ENCODE peak calls at places on chromosomes 3 and 15, in eight cellular contexts. One of them, this sample, is unnamed.
A peak's percentile ranks its signal among the peaks of the same experiment; 100 is the strongest.

GRCh38 chr3:152376351-152377183 is 107.8 kb downstream of the MBNL1 start:
- DNase-seq in naive thymus-derived CD4-positive, alpha-beta T cell: no peak
- DNase-seq in aorta: no peak
- DNase-seq in fibroblast of lung: peak; percentile 80
- DNase-seq in body of pancreas: no peak
- DNase-seq in mammary epithelial cell: no peak
- DNase-seq in upper lobe of left lung: peak; percentile 47
- DNase-seq in DND-41: no peak
- DNase-seq in this sample: no peak

GRCh38 chr3:32045091-32045964 is 61.1 kb upstream of the GPD1L start:
- DNase-seq in mammary epithelial cell: peak; percentile 74
- DNase-seq in body of pancreas: peak; percentile 82
- DNase-seq in naive thymus-derived CD4-positive, alpha-beta T cell: no peak
- DNase-seq in DND-41: peak; percentile 19
- DNase-seq in upper lobe of left lung: peak; percentile 61
- DNase-seq in aorta: no peak
- DNase-seq in fibroblast of lung: peak; percentile 99
- DNase-seq in this sample: no peak

GRCh38 chr3:25785826-25786225 is 2.6 kb upstream of the NGLY1 start:
- DNase-seq in fibroblast of lung: no peak
- DNase-seq in mammary epithelial cell: peak; percentile 26
- DNase-seq in naive thymus-derived CD4-positive, alpha-beta T cell: no peak
- DNase-seq in body of pancreas: no peak
- DNase-seq in upper lobe of left lung: no peak
- DNase-seq in aorta: no peak
- DNase-seq in DND-41: no peak
- DNase-seq in this sample: no peak

GRCh38 chr3:81437683-81438082 is 323.8 kb downstream of the GBE1 start:
- DNase-seq in fibroblast of lung: no peak
- DNase-seq in naive thymus-derived CD4-positive, alpha-beta T cell: no peak
- DNase-seq in body of pancreas: no peak
- DNase-seq in aorta: no peak
- DNase-seq in DND-41: no peak
- DNase-seq in upper lobe of left lung: no peak
- DNase-seq in mammary epithelial cell: no peak
- DNase-seq in this sample: no peak

GRCh38 chr3:54034971-54035370 is 87.4 kb upstream of the CACNA2D3 start:
- DNase-seq in aorta: no peak
- DNase-seq in DND-41: no peak
- DNase-seq in naive thymus-derived CD4-positive, alpha-beta T cell: no peak
- DNase-seq in fibroblast of lung: no peak
- DNase-seq in upper lobe of left lung: no peak
- DNase-seq in mammary epithelial cell: peak; percentile 78
- DNase-seq in body of pancreas: no peak
- DNase-seq in this sample: no peak

GRCh38 chr3:39101022-39101689 is 6.3 kb downstream of the GORASP1 start:
- DNase-seq in upper lobe of left lung: no peak
- DNase-seq in body of pancreas: peak; percentile 53
- DNase-seq in DND-41: peak; percentile 35
- DNase-seq in naive thymus-derived CD4-positive, alpha-beta T cell: no peak
- DNase-seq in fibroblast of lung: peak; percentile 37
- DNase-seq in aorta: no peak
- DNase-seq in mammary epithelial cell: peak; percentile 16
- DNase-seq in this sample: no peak

GRCh38 chr15:84818221-84819131 is 1.3 kb downstream of the ALPK3 start:
- DNase-seq in fibroblast of lung: peak; percentile 17
- DNase-seq in body of pancreas: peak; percentile 72
- DNase-seq in mammary epithelial cell: no peak
- DNase-seq in naive thymus-derived CD4-positive, alpha-beta T cell: no peak
- DNase-seq in DND-41: peak; percentile 19
- DNase-seq in upper lobe of left lung: no peak
- DNase-seq in aorta: no peak
- DNase-seq in this sample: no peak

GRCh38 chr3:97975466-97975865 is 3.2 kb upstream of the RIOX2 start:
- DNase-seq in aorta: no peak
- DNase-seq in body of pancreas: no peak
- DNase-seq in naive thymus-derived CD4-positive, alpha-beta T cell: no peak
- DNase-seq in DND-41: no peak
- DNase-seq in mammary epithelial cell: no peak
- DNase-seq in fibroblast of lung: no peak
- DNase-seq in upper lobe of left lung: no peak
- DNase-seq in this sample: no peak

GRCh38 chr3:195203631-195204030 is 67.3 kb downstream of the XXYLT1 start:
- DNase-seq in naive thymus-derived CD4-positive, alpha-beta T cell: no peak
- DNase-seq in body of pancreas: no peak
- DNase-seq in fibroblast of lung: no peak
- DNase-seq in upper lobe of left lung: peak; percentile 33
- DNase-seq in aorta: no peak
- DNase-seq in mammary epithelial cell: no peak
- DNase-seq in DND-41: no peak
- DNase-seq in this sample: no peak

GRCh38 chr15:68318931-68319909 is 41.7 kb downstream of the FEM1B start:
- DNase-seq in body of pancreas: no peak
- DNase-seq in aorta: peak; percentile 51
- DNase-seq in DND-41: no peak
- DNase-seq in mammary epithelial cell: no peak
- DNase-seq in naive thymus-derived CD4-positive, alpha-beta T cell: no peak
- DNase-seq in fibroblast of lung: no peak
- DNase-seq in upper lobe of left lung: no peak
- DNase-seq in this sample: no peak

GRCh38 chr15:83164409-83165404 is 42.9 kb downstream of the HDGFL3 start:
- DNase-seq in naive thymus-derived CD4-positive, alpha-beta T cell: peak; percentile 35
- DNase-seq in DND-41: peak; percentile 34
- DNase-seq in upper lobe of left lung: no peak
- DNase-seq in fibroblast of lung: peak; percentile 43
- DNase-seq in aorta: no peak
- DNase-seq in mammary epithelial cell: peak; percentile 19
- DNase-seq in body of pancreas: no peak
- DNase-seq in this sample: no peak

GRCh38 chr15:39538936-39539335 is 41.9 kb upstream of the THBS1 start:
- DNase-seq in mammary epithelial cell: no peak
- DNase-seq in aorta: no peak
- DNase-seq in DND-41: no peak
- DNase-seq in fibroblast of lung: no peak
- DNase-seq in body of pancreas: no peak
- DNase-seq in naive thymus-derived CD4-positive, alpha-beta T cell: no peak
- DNase-seq in upper lobe of left lung: no peak
- DNase-seq in this sample: no peak

GRCh38 chr15:27324871-27325270 is 353.9 kb downstream of the GABRG3 start:
- DNase-seq in fibroblast of lung: no peak
- DNase-seq in upper lobe of left lung: no peak
- DNase-seq in aorta: no peak
- DNase-seq in body of pancreas: no peak
- DNase-seq in DND-41: no peak
- DNase-seq in naive thymus-derived CD4-positive, alpha-beta T cell: no peak
- DNase-seq in mammary epithelial cell: no peak
- DNase-seq in this sample: no peak

GRCh38 chr3:63974451-63974850 is 48.8 kb downstream of the PSMD6 start:
- DNase-seq in DND-41: no peak
- DNase-seq in mammary epithelial cell: no peak
- DNase-seq in fibroblast of lung: no peak
- DNase-seq in body of pancreas: no peak
- DNase-seq in naive thymus-derived CD4-positive, alpha-beta T cell: no peak
- DNase-seq in upper lobe of left lung: no peak
- DNase-seq in aorta: no peak
- DNase-seq in this sample: no peak

GRCh38 chr3:87287025-87287424 is 10.6 kb upstream of the POU1F1 start:
- DNase-seq in DND-41: no peak
- DNase-seq in naive thymus-derived CD4-positive, alpha-beta T cell: no peak
- DNase-seq in fibroblast of lung: peak; percentile 18
- DNase-seq in mammary epithelial cell: peak; percentile 70
- DNase-seq in upper lobe of left lung: no peak
- DNase-seq in body of pancreas: no peak
- DNase-seq in aorta: no peak
- DNase-seq in this sample: no peak

GRCh38 chr3:114499986-114500385 is 206.2 kb downstream of the TIGIT start:
- DNase-seq in naive thymus-derived CD4-positive, alpha-beta T cell: peak; percentile 33
- DNase-seq in upper lobe of left lung: no peak
- DNase-seq in fibroblast of lung: peak; percentile 38
- DNase-seq in mammary epithelial cell: peak; percentile 46
- DNase-seq in body of pancreas: no peak
- DNase-seq in DND-41: peak; percentile 61
- DNase-seq in aorta: no peak
- DNase-seq in this sample: no peak

GRCh38 chr3:183122257-183122932 is 23.1 kb upstream of the MCCC1 start:
- DNase-seq in DND-41: no peak
- DNase-seq in naive thymus-derived CD4-positive, alpha-beta T cell: peak; percentile 15
- DNase-seq in aorta: no peak
- DNase-seq in mammary epithelial cell: peak; percentile 28
- DNase-seq in body of pancreas: no peak
- DNase-seq in fibroblast of lung: peak; percentile 85
- DNase-seq in upper lobe of left lung: no peak
- DNase-seq in this sample: no peak

GRCh38 chr3:119149484-119149883 is 3.5 kb downstream of the TEX55 start:
- DNase-seq in body of pancreas: no peak
- DNase-seq in aorta: no peak
- DNase-seq in mammary epithelial cell: peak; percentile 51
- DNase-seq in upper lobe of left lung: no peak
- DNase-seq in DND-41: no peak
- DNase-seq in fibroblast of lung: peak; percentile 59
- DNase-seq in naive thymus-derived CD4-positive, alpha-beta T cell: no peak
- DNase-seq in this sample: no peak

GRCh38 chr15:101060576-101061551 is 141.7 kb downstream of the LRRK1 start:
- DNase-seq in DND-41: no peak
- DNase-seq in naive thymus-derived CD4-positive, alpha-beta T cell: no peak
- DNase-seq in body of pancreas: no peak
- DNase-seq in mammary epithelial cell: no peak
- DNase-seq in upper lobe of left lung: no peak
- DNase-seq in aorta: peak; percentile 70
- DNase-seq in fibroblast of lung: no peak
- DNase-seq in this sample: peak; percentile 66

GRCh38 chr3:52794612-52795099 is at the start of gene ITIH3:
- DNase-seq in fibroblast of lung: no peak
- DNase-seq in naive thymus-derived CD4-positive, alpha-beta T cell: no peak
- DNase-seq in DND-41: no peak
- DNase-seq in upper lobe of left lung: no peak
- DNase-seq in body of pancreas: no peak
- DNase-seq in mammary epithelial cell: no peak
- DNase-seq in aorta: no peak
- DNase-seq in this sample: no peak

GRCh38 chr15:69015591-69015990 is 1.1 kb downstream of the NOX5 start:
- DNase-seq in fibroblast of lung: no peak
- DNase-seq in aorta: no peak
- DNase-seq in body of pancreas: no peak
- DNase-seq in upper lobe of left lung: no peak
- DNase-seq in naive thymus-derived CD4-positive, alpha-beta T cell: no peak
- DNase-seq in mammary epithelial cell: no peak
- DNase-seq in DND-41: no peak
- DNase-seq in this sample: no peak

GRCh38 chr3:71056327-71056726 is 527.2 kb downstream of the FOXP1 start:
- DNase-seq in fibroblast of lung: peak; percentile 70
- DNase-seq in mammary epithelial cell: peak; percentile 72
- DNase-seq in upper lobe of left lung: no peak
- DNase-seq in aorta: no peak
- DNase-seq in DND-41: no peak
- DNase-seq in body of pancreas: no peak
- DNase-seq in naive thymus-derived CD4-positive, alpha-beta T cell: no peak
- DNase-seq in this sample: no peak

GRCh38 chr15:67124911-67125588 is 59.6 kb downstream of the SMAD3 start:
- DNase-seq in upper lobe of left lung: no peak
- DNase-seq in body of pancreas: no peak
- DNase-seq in mammary epithelial cell: no peak
- DNase-seq in DND-41: no peak
- DNase-seq in fibroblast of lung: no peak
- DNase-seq in naive thymus-derived CD4-positive, alpha-beta T cell: no peak
- DNase-seq in aorta: no peak
- DNase-seq in this sample: no peak

GRCh38 chr3:10927551-10927950 is 65.0 kb upstream of the SLC6A1 start:
- DNase-seq in aorta: no peak
- DNase-seq in body of pancreas: no peak
- DNase-seq in naive thymus-derived CD4-positive, alpha-beta T cell: no peak
- DNase-seq in DND-41: no peak
- DNase-seq in fibroblast of lung: no peak
- DNase-seq in upper lobe of left lung: peak; percentile 18
- DNase-seq in mammary epithelial cell: peak; percentile 30
- DNase-seq in this sample: no peak

GRCh38 chr3:37301980-37302379 is 127.6 kb upstream of the LRRFIP2 start:
- DNase-seq in mammary epithelial cell: no peak
- DNase-seq in aorta: no peak
- DNase-seq in body of pancreas: no peak
- DNase-seq in naive thymus-derived CD4-positive, alpha-beta T cell: no peak
- DNase-seq in upper lobe of left lung: no peak
- DNase-seq in fibroblast of lung: no peak
- DNase-seq in DND-41: no peak
- DNase-seq in this sample: no peak
- H3K36me3 ChIP-seq in mammary epithelial cell: peaks cover 27% of the 10 kb centered on the region
- H3K36me3 ChIP-seq in aorta: peaks cover 7% of the 10 kb centered on the region
- H3K36me3 ChIP-seq in body of pancreas: peaks cover 2% of the 10 kb centered on the region
- H3K36me3 ChIP-seq in naive thymus-derived CD4-positive, alpha-beta T cell: peaks cover 46% of the 10 kb centered on the region
- H3K36me3 ChIP-seq in upper lobe of left lung: peaks cover 9% of the 10 kb centered on the region
- H3K36me3 ChIP-seq in fibroblast of lung: peaks cover 4% of the 10 kb centered on the region
- H3K36me3 ChIP-seq in DND-41: peaks cover 66% of the 10 kb centered on the region
- H3K36me3 ChIP-seq in this sample: peaks cover 76% of the 10 kb centered on the region

GRCh38 chr15:77821188-77821958 is 188.7 kb upstream of the LINGO1 start:
- DNase-seq in body of pancreas: peak; percentile 71
- DNase-seq in naive thymus-derived CD4-positive, alpha-beta T cell: no peak
- DNase-seq in mammary epithelial cell: peak; percentile 36
- DNase-seq in aorta: no peak
- DNase-seq in fibroblast of lung: peak; percentile 54
- DNase-seq in DND-41: peak; percentile 43
- DNase-seq in upper lobe of left lung: peak; percentile 33
- DNase-seq in this sample: no peak
- H3K27me3 ChIP-seq in body of pancreas: no peaks in the 10 kb centered on the region
- H3K27me3 ChIP-seq in naive thymus-derived CD4-positive, alpha-beta T cell: no peaks in the 10 kb centered on the region
- H3K27me3 ChIP-seq in mammary epithelial cell: peaks cover 33% of the 10 kb centered on the region
- H3K27me3 ChIP-seq in aorta: no peaks in the 10 kb centered on the region
- H3K27me3 ChIP-seq in fibroblast of lung: peaks cover 33% of the 10 kb centered on the region
- H3K27me3 ChIP-seq in DND-41: peaks cover under 1% of the 10 kb centered on the region
- H3K27me3 ChIP-seq in upper lobe of left lung: no peaks in the 10 kb centered on the region
- H3K27me3 ChIP-seq in this sample: peaks cover 68% of the 10 kb centered on the region

GRCh38 chr3:49219132-49219531 is 47.7 kb downstream of the KLHDC8B start:
- DNase-seq in fibroblast of lung: no peak
- DNase-seq in naive thymus-derived CD4-positive, alpha-beta T cell: no peak
- DNase-seq in body of pancreas: no peak
- DNase-seq in upper lobe of left lung: no peak
- DNase-seq in mammary epithelial cell: no peak
- DNase-seq in aorta: no peak
- DNase-seq in DND-41: no peak
- DNase-seq in this sample: no peak
- H3K9me3 ChIP-seq in fibroblast of lung: no peaks in the 10 kb centered on the region
- H3K9me3 ChIP-seq in naive thymus-derived CD4-positive, alpha-beta T cell: no peaks in the 10 kb centered on the region
- H3K9me3 ChIP-seq in body of pancreas: no peaks in the 10 kb centered on the region
- H3K9me3 ChIP-seq in upper lobe of left lung: no peaks in the 10 kb centered on the region
- H3K9me3 ChIP-seq in mammary epithelial cell: peaks cover 4% of the 10 kb centered on the region
- H3K9me3 ChIP-seq in aorta: no peaks in the 10 kb centered on the region
- H3K9me3 ChIP-seq in DND-41: no peaks in the 10 kb centered on the region
- H3K9me3 ChIP-seq in this sample: no peaks in the 10 kb centered on the region

GRCh38 chr3:49016414-49017228 is 1.8 kb downstream of the DALRD3 start:
- DNase-seq in naive thymus-derived CD4-positive, alpha-beta T cell: no peak
- DNase-seq in mammary epithelial cell: no peak
- DNase-seq in body of pancreas: no peak
- DNase-seq in fibroblast of lung: no peak
- DNase-seq in aorta: no peak
- DNase-seq in DND-41: no peak
- DNase-seq in upper lobe of left lung: no peak
- DNase-seq in this sample: no peak
- H3K36me3 ChIP-seq in naive thymus-derived CD4-positive, alpha-beta T cell: peaks cover 52% of the 10 kb centered on the region
- H3K36me3 ChIP-seq in mammary epithelial cell: peaks cover 17% of the 10 kb centered on the region
- H3K36me3 ChIP-seq in body of pancreas: no peaks in the 10 kb centered on the region
- H3K36me3 ChIP-seq in fibroblast of lung: peaks cover 35% of the 10 kb centered on the region
- H3K36me3 ChIP-seq in aorta: peaks cover 4% of the 10 kb centered on the region
- H3K36me3 ChIP-seq in DND-41: peaks cover 52% of the 10 kb centered on the region
- H3K36me3 ChIP-seq in upper lobe of left lung: peaks cover 11% of the 10 kb centered on the region
- H3K36me3 ChIP-seq in this sample: peaks cover 43% of the 10 kb centered on the region